ENCODE peak calls at places on chromosomes 3 and 15, in four cellular contexts. Q is fibroblast of the conjunctiva; W is activated CD4-positive, CD25-positive, alpha-beta regulatory T cell treated with anti-CD3 and anti-CD28 coated beads, Interleukin-2, amount 50 U/mL, for 72 hours; Z is CD8-positive, alpha-beta T cell. X is an unnamed sample.

GRCh38 chr3:111768571-111769100 is 90.4 kb upstream of the PHLDB2 start:
- DNase-seq in Q (peak), W (no peak), Z (no peak), X (peak)

GRCh38 chr15:66066439-66066838 is 187.1 kb downstream of the MEGF11 start:
- DNase-seq in Q (no peak), W (no peak), Z (no peak), X (no peak)

GRCh38 chr3:14658978-14659377 is 7.4 kb downstream of the CCDC174 start:
- DNase-seq in Q (no peak), W (no peak), Z (no peak), X (no peak)

GRCh38 chr3:123817413-123817812 is 66.7 kb downstream of the MYLK start:
- DNase-seq in Q (no peak), W (no peak), Z (no peak), X (no peak)

GRCh38 chr3:42701371-42702065 is 1.1 kb downstream of the HHATL start:
- DNase-seq in Q (no peak), W (peak), Z (peak), X (no peak)

GRCh38 chr3:172658344-172659245 is 52.3 kb downstream of the NCEH1 start:
- DNase-seq in Q (peak), W (no peak), Z (no peak), X (peak)

GRCh38 chr3:146196789-146197188 is 35.8 kb upstream of the PLOD2 start:
- DNase-seq in Q (no peak), W (no peak), Z (no peak), X (no peak)

GRCh38 chr3:86942191-86942590 is 48.8 kb downstream of the VGLL3 start:
- DNase-seq in Q (peak), W (no peak), Z (no peak), X (no peak)

GRCh38 chr3:46706771-46707582 is 5.8 kb downstream of the TMIE start:
- DNase-seq in Q (no peak), W (peak), Z (no peak), X (no peak)

GRCh38 chr3:148023994-148024393 is 614.8 kb downstream of the ZIC1 start:
- DNase-seq in Q (no peak), W (no peak), Z (no peak), X (no peak)

GRCh38 chr15:30791239-30791638 is 112.5 kb upstream of the FAN1 start:
- DNase-seq in Q (no peak), W (no peak), Z (no peak), X (no peak)

GRCh38 chr3:10823516-10823818 is 7.4 kb downstream of the SLC6A11 start:
- DNase-seq in Q (no peak), W (no peak), Z (no peak), X (no peak)

X was measured in HFF-Myc.